ENCODE peak calls at places on chromosomes 16 and 17, in six cellular contexts. W, Q, M, C, H and E are unnamed samples.

GRCh38 chr17:58289869-58290268 is 9.1 kb upstream of the MPO start:
- DNase-seq in W (no peak), Q (no peak), M (no peak), C (peak), H (no peak), E (no peak)

GRCh38 chr16:29808219-29808900 is 2.0 kb downstream of the MAZ start:
- DNase-seq in W (no peak), Q (no peak), M (peak), C (no peak), H (no peak), E (no peak)

GRCh38 chr17:75181608-75182318 is 996 bp downstream of the SUMO2 start:
- DNase-seq in W (no peak), Q (peak), M (no peak), C (peak), H (peak), E (no peak)

GRCh38 chr16:57899771-57900661 is 70.9 kb downstream of the CNGB1 start:
- DNase-seq in W (peak), Q (peak), M (peak), C (peak), H (peak), E (peak)

GRCh38 chr16:3498988-3499387 is 1.8 kb upstream of the CLUAP1 start:
- DNase-seq in W (no peak), Q (no peak), M (no peak), C (no peak), H (no peak), E (no peak)

GRCh38 chr16:25141648-25142047 is 30.1 kb downstream of the LCMT1 start:
- DNase-seq in W (no peak), Q (no peak), M (no peak), C (no peak), H (no peak), E (no peak)

GRCh38 chr16:52035406-52035805 is 511.5 kb downstream of the TOX3 start:
- DNase-seq in W (no peak), Q (no peak), M (no peak), C (no peak), H (no peak), E (no peak)

GRCh38 chr16:11725457-11725856 is 17.2 kb downstream of the TXNDC11 start:
- DNase-seq in W (no peak), Q (no peak), M (no peak), C (peak), H (no peak), E (no peak)

GRCh38 chr17:81433656-81434055 is 38.4 kb downstream of the BAHCC1 start:
- DNase-seq in W (no peak), Q (no peak), M (no peak), C (no peak), H (no peak), E (no peak)

GRCh38 chr17:50593321-50593720 is 32.8 kb downstream of the CACNA1G start:
- DNase-seq in W (peak), Q (no peak), M (no peak), C (peak), H (no peak), E (peak)

GRCh38 chr16:11602321-11602720 is 15.6 kb upstream of the LITAF start:
- DNase-seq in W (no peak), Q (peak), M (no peak), C (peak), H (no peak), E (no peak)

GRCh38 chr17:57408064-57408811 is 151.9 kb downstream of the MSI2 start:
- DNase-seq in W (no peak), Q (no peak), M (no peak), C (peak), H (no peak), E (peak)

GRCh38 chr17:55570360-55570759 is 59.1 kb upstream of the SMIM36 start:
- DNase-seq in W (no peak), Q (no peak), M (no peak), C (no peak), H (no peak), E (no peak)

GRCh38 chr16:81136331-81137011 is 40.3 kb upstream of the GCSH start:
- DNase-seq in W (no peak), Q (no peak), M (no peak), C (no peak), H (no peak), E (no peak)

GRCh38 chr16:55643161-55643970 is 12.4 kb upstream of the SLC6A2 start:
- DNase-seq in W (no peak), Q (no peak), M (no peak), C (no peak), H (no peak), E (no peak)

GRCh38 chr16:84478172-84478948 is 26.1 kb downstream of the MEAK7 start:
- DNase-seq in W (no peak), Q (no peak), M (no peak), C (no peak), H (no peak), E (no peak)

GRCh38 chr17:32907583-32907982 is 20.4 kb upstream of the TMEM98 start:
- DNase-seq in W (no peak), Q (no peak), M (peak), C (no peak), H (no peak), E (no peak)

GRCh38 chr17:27513849-27514248 is 57.6 kb downstream of the KSR1 start:
- DNase-seq in W (no peak), Q (no peak), M (no peak), C (no peak), H (no peak), E (no peak)

GRCh38 chr17:44267818-44268490 is at the start of gene SLC4A1:
- DNase-seq in W (no peak), Q (no peak), M (no peak), C (no peak), H (no peak), E (no peak)

GRCh38 chr17:10574324-10574723 is 24.9 kb upstream of the MYH2 start:
- DNase-seq in W (no peak), Q (no peak), M (no peak), C (no peak), H (no peak), E (no peak)

GRCh38 chr17:30950669-30951399 is 20.0 kb upstream of the RNF135 start:
- DNase-seq in W (peak), Q (no peak), M (peak), C (peak), H (no peak), E (no peak)

GRCh38 chr17:17358866-17359265 is 55.7 kb downstream of the NT5M start:
- DNase-seq in W (no peak), Q (no peak), M (no peak), C (no peak), H (no peak), E (no peak)

GRCh38 chr16:278863-279366 is 1.5 kb upstream of the ARHGDIG start:
- DNase-seq in W (no peak), Q (peak), M (no peak), C (peak), H (no peak), E (no peak)

GRCh38 chr17:5812590-5812989 is 228.3 kb upstream of the NLRP1 start:
- DNase-seq in W (no peak), Q (no peak), M (no peak), C (no peak), H (no peak), E (no peak)

GRCh38 chr17:77874303-77875050 is 84.0 kb upstream of the TNRC6C start:
- DNase-seq in W (no peak), Q (no peak), M (no peak), C (no peak), H (no peak), E (no peak)

GRCh38 chr17:67531291-67531690 is 154.2 kb downstream of the PITPNC1 start:
- DNase-seq in W (no peak), Q (peak), M (peak), C (peak), H (no peak), E (peak)

GRCh38 chr17:55495239-55495638 is 16.0 kb downstream of the SMIM36 start:
- DNase-seq in W (no peak), Q (no peak), M (no peak), C (no peak), H (no peak), E (no peak)

GRCh38 chr16:3876160-3876559 is 4.4 kb downstream of the CREBBP start:
- DNase-seq in W (no peak), Q (no peak), M (no peak), C (no peak), H (no peak), E (no peak)

GRCh38 chr17:28379814-28380571 is 8.5 kb downstream of the SARM1 start:
- DNase-seq in W (no peak), Q (no peak), M (no peak), C (no peak), H (no peak), E (no peak)

GRCh38 chr17:45906927-45907622 is 12.7 kb downstream of the MAPT start:
- DNase-seq in W (no peak), Q (no peak), M (no peak), C (no peak), H (no peak), E (no peak)